ENCODE peak calls at places on chromosomes 1 and 21, in four cellular contexts. One of them, this sample, is unnamed.

GRCh38 chr1:32303358-32303757 is 11.5 kb downstream of the HDAC1 start:
- DNase-seq in K562: no peak
- DNase-seq in HL-60: no peak
- DNase-seq in GM12878: no peak
- DNase-seq in this sample: no peak

GRCh38 chr1:41621256-41621655 is 136.8 kb upstream of the EDN2 start:
- DNase-seq in K562: no peak
- DNase-seq in HL-60: no peak
- DNase-seq in GM12878: no peak
- DNase-seq in this sample: no peak

GRCh38 chr1:218073062-218073461 is 212.0 kb upstream of the RRP15 start:
- DNase-seq in K562: no peak
- DNase-seq in HL-60: no peak
- DNase-seq in GM12878: no peak
- DNase-seq in this sample: no peak

GRCh38 chr1:157105988-157106812 is 6.6 kb upstream of the ETV3L start:
- DNase-seq in K562: no peak
- DNase-seq in HL-60: no peak
- DNase-seq in GM12878: peak; percentile 41
- DNase-seq in this sample: peak; percentile 63

GRCh38 chr1:226793620-226794276 is 54.7 kb upstream of the ITPKB start:
- DNase-seq in K562: no peak
- DNase-seq in HL-60: no peak
- DNase-seq in GM12878: no peak
- DNase-seq in this sample: no peak

GRCh38 chr1:58047265-58047858 is 499.2 kb downstream of the OMA1 start:
- DNase-seq in K562: peak; percentile 65
- DNase-seq in HL-60: peak; percentile 5
- DNase-seq in GM12878: no peak
- DNase-seq in this sample: peak; percentile 32

GRCh38 chr1:53327183-53327941 is 508 bp downstream of the LRP8 start:
- DNase-seq in K562: peak; percentile 48
- DNase-seq in HL-60: no peak
- DNase-seq in GM12878: no peak
- DNase-seq in this sample: no peak

GRCh38 chr1:23517581-23517980 is 13.5 kb downstream of the E2F2 start:
- DNase-seq in K562: no peak
- DNase-seq in HL-60: no peak
- DNase-seq in GM12878: no peak
- DNase-seq in this sample: no peak

DNA sequence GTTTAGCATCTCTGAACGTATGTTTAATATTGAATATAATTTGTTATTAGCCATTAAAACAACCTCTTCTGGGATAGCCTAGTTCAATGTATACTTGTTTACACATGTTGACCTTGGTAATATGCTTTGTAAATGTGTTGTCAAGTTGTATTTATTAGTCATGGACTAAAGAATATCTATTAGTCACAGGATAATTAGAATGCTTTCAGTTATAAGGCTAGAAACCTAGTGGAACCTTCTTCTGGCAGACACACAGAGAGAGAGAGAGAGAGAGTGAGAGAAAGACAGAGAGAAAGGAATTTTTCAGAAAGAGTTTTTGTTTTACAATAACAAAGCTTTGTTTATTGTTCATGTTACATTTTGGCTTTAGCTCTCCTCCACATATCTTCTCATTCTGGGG is 181.1 kb upstream of the APP start:
- DNase-seq in K562: no peak
- DNase-seq in HL-60: no peak
- DNase-seq in GM12878: no peak
- DNase-seq in this sample: no peak
- TF ChIP-seq SPI1 in K562: no peak
- TF ChIP-seq SPI1 in HL-60: no peak
- TF ChIP-seq SPI1 in GM12878: no peak
- TF ChIP-seq SPI1 in this sample: no peak

GRCh38 chr1:197686702-197687355 is 88.5 kb downstream of the DENND1B start:
- DNase-seq in K562: no peak
- DNase-seq in HL-60: no peak
- DNase-seq in GM12878: no peak
- DNase-seq in this sample: no peak
- TF ChIP-seq SPI1 in K562: no peak
- TF ChIP-seq SPI1 in HL-60: no peak
- TF ChIP-seq SPI1 in GM12878: no peak
- TF ChIP-seq SPI1 in this sample: no peak

GRCh38 chr1:112563341-112563740 is 54.6 kb downstream of the WNT2B start:
- DNase-seq in K562: no peak
- DNase-seq in HL-60: no peak
- DNase-seq in GM12878: no peak
- DNase-seq in this sample: no peak

GRCh38 chr1:112558634-112559033 is 49.9 kb downstream of the WNT2B start:
- DNase-seq in K562: no peak
- DNase-seq in HL-60: no peak
- DNase-seq in GM12878: no peak
- DNase-seq in this sample: no peak

GRCh38 chr1:112557385-112557784 is 48.6 kb downstream of the WNT2B start:
- DNase-seq in K562: no peak
- DNase-seq in HL-60: no peak
- DNase-seq in GM12878: peak; percentile 2
- DNase-seq in this sample: no peak
- TF ChIP-seq SPI1 in K562: no peak
- TF ChIP-seq SPI1 in HL-60: no peak
- TF ChIP-seq SPI1 in GM12878: no peak
- TF ChIP-seq SPI1 in this sample: no peak

GRCh38 chr1:10816233-10816632 is 19.8 kb upstream of the CASZ1 start:
- DNase-seq in K562: no peak
- DNase-seq in HL-60: no peak
- DNase-seq in GM12878: no peak
- DNase-seq in this sample: no peak

GRCh38 chr1:10815863-10816195 is 19.4 kb upstream of the CASZ1 start:
- DNase-seq in K562: no peak
- DNase-seq in HL-60: no peak
- DNase-seq in GM12878: no peak
- DNase-seq in this sample: no peak

GRCh38 chr1:10813801-10814200 is 17.4 kb upstream of the CASZ1 start:
- DNase-seq in K562: no peak
- DNase-seq in HL-60: no peak
- DNase-seq in GM12878: no peak
- DNase-seq in this sample: no peak

GRCh38 chr1:10814312-10814711 is 17.9 kb upstream of the CASZ1 start:
- DNase-seq in K562: no peak
- DNase-seq in HL-60: no peak
- DNase-seq in GM12878: no peak
- DNase-seq in this sample: no peak

DNA sequence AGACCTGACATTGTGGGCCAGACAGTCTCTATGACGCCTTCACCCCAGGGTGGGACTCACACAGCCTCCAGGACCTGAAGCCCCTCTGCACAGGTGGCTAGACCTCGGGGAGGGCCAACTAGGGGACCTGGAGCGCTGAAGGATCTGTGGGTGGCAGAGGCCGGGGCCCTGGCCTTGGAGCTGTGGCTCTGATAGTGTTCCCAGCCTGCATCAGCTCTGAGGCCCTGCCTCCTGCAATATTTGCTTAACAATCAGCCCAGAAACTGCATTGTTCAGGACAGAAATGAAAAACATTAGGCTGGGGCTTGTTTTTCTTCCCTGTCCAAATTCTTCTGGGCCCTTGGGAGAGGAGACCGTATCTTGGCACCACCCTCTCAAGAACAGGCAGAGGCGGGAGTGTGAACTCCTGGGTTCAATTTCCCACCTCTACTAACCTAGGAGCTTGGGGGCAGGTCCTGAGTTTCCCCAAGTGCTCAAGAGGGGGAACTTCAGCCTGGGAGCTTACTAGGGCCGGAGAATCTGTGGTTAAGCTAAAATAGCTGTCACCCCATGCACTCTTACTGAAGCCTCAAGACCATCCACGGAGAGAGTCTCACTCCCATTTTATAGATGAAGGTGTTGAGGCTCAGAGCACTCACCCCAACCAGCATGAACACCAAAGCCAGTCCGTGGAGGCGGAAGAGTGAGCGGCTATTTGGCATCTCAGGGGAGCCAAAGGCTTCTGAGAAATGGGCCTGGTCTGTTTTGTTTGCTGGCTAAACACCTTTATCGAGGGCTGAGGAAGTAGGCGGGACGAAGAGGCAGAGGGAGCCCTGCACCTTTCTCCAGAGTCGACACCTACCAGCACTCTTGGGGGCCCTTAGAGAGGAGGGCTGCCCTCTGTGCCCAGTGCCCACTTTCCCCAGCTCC is 18.8 kb upstream of the CASZ1 start:
- DNase-seq in K562: no peak
- DNase-seq in HL-60: no peak
- DNase-seq in GM12878: no peak
- DNase-seq in this sample: no peak
- TF ChIP-seq SPI1 in K562: no peak
- TF ChIP-seq SPI1 in HL-60: no peak
- TF ChIP-seq SPI1 in GM12878: no peak
- TF ChIP-seq SPI1 in this sample: no peak

This sample was measured in GM12891.